ENCODE peak calls at places on chromosomes 7 and 10, in nine cellular contexts. X, M, T, J, Q, O, Y, H and K are unnamed samples.

GRCh38 chr10:122461367-122461728 is at the start of gene HTRA1:
- DNase-seq in X (no peak), Q (peak; percentile 86), M (no peak), O (peak; percentile 60), H (peak; percentile 87), J (peak; percentile 71), Y (no peak), T (no peak), K (peak; percentile 78)

GRCh38 chr10:87976101-87976743 is 112.8 kb downstream of the PTEN start:
- DNase-seq in T (no peak), O (peak; percentile 14), J (no peak), H (no peak), M (no peak), Y (no peak), Q (peak; percentile 2), X (no peak), K (no peak)

GRCh38 chr7:79822620-79823240 is 311.9 kb upstream of the GNAI1 start:
- DNase-seq in T (no peak), Q (no peak), Y (peak; percentile 62), M (no peak), J (no peak), X (no peak), O (no peak), H (no peak), K (no peak)

GRCh38 chr7:156474241-156474743 is 166.3 kb upstream of the RNF32 start:
- DNase-seq in H (peak; percentile 73), T (no peak), O (peak; percentile 15), M (no peak), Y (no peak), X (no peak), J (no peak), Q (peak; percentile 9), K (no peak)

GRCh38 chr7:47600199-47601118 is 18.5 kb upstream of the TNS3 start:
- DNase-seq in X (no peak), M (no peak), Q (peak; percentile 80), O (peak; percentile 89), H (peak; percentile 57), J (no peak), Y (no peak), T (no peak), K (peak; percentile 65)

GRCh38 chr7:88337556-88337955 is 30.9 kb upstream of the STEAP4 start:
- DNase-seq in X (no peak), H (no peak), M (no peak), J (no peak), Q (peak; percentile 36), O (peak; percentile 35), T (no peak), Y (no peak), K (no peak)

GRCh38 chr7:134567368-134567767 is 18.5 kb downstream of the AKR1B15 start:
- DNase-seq in X (no peak), H (no peak), O (no peak), T (no peak), J (no peak), Y (no peak), M (no peak), Q (no peak), K (no peak)

GRCh38 chr7:1447551-1448244 is 11.6 kb downstream of the MICALL2 start:
- DNase-seq in M (no peak), O (no peak), J (no peak), T (no peak), Y (no peak), Q (peak; percentile 51), H (no peak), X (no peak), K (no peak)

GRCh38 chr10:85544956-85545355 is 821.6 kb downstream of the GRID1 start:
- DNase-seq in X (no peak), H (no peak), Y (no peak), J (no peak), T (no peak), M (no peak), Q (no peak), O (no peak), K (no peak)

GRCh38 chr10:77350134-77350533 is 287.5 kb downstream of the KCNMA1 start:
- DNase-seq in Y (no peak), X (no peak), O (no peak), J (no peak), M (no peak), Q (no peak), H (no peak), T (no peak), K (no peak)

GRCh38 chr7:154231732-154232131 is 179.5 kb downstream of the DPP6 start:
- DNase-seq in M (no peak), X (no peak), Y (no peak), J (no peak), T (no peak), Q (no peak), H (no peak), O (no peak), K (peak; percentile 20)

GRCh38 chr10:104816501-104816900 is 175.4 kb downstream of the SORCS3 start:
- DNase-seq in Y (no peak), J (no peak), H (no peak), X (no peak), O (no peak), M (peak; percentile 52), T (no peak), Q (no peak), K (no peak)

GRCh38 chr7:134931487-134931886 is 54.8 kb upstream of the AGBL3 start:
- DNase-seq in T (no peak), Q (no peak), Y (no peak), X (no peak), H (no peak), M (no peak), J (no peak), O (peak; percentile 47), K (peak; percentile 41)

GRCh38 chr7:33485746-33486491 is 356.6 kb downstream of the BBS9 start:
- DNase-seq in H (no peak), X (no peak), T (no peak), Q (peak; percentile 19), J (no peak), Y (no peak), M (no peak), O (peak; percentile 9), K (no peak)

GRCh38 chr7:151896486-151896885 is 19.6 kb upstream of the PRKAG2 start:
- DNase-seq in M (no peak), O (no peak), Q (no peak), T (peak; percentile 23), J (no peak), X (no peak), H (no peak), Y (no peak), K (no peak)

GRCh38 chr7:84399661-84400060 is 205.1 kb upstream of the SEMA3A start:
- DNase-seq in X (no peak), Y (no peak), H (no peak), Q (no peak), O (no peak), M (no peak), J (no peak), T (no peak), K (no peak)

GRCh38 chr10:422232-422631 is 267.2 kb downstream of the DIP2C start:
- DNase-seq in X (no peak), O (no peak), T (no peak), J (no peak), H (no peak), Q (no peak), M (no peak), Y (no peak), K (no peak)

GRCh38 chr10:77744249-77744648 is 106.6 kb upstream of the KCNMA1 start:
- DNase-seq in Q (no peak), Y (no peak), H (no peak), O (no peak), M (no peak), X (no peak), T (no peak), J (no peak), K (no peak)

GRCh38 chr10:89207181-89207800 is at the start of gene CH25H:
- DNase-seq in J (peak; percentile 62), Y (peak; percentile 64), Q (peak; percentile 71), M (peak; percentile 34), H (peak; percentile 79), O (peak; percentile 78), T (peak; percentile 71), X (peak; percentile 37), K (peak; percentile 62)

GRCh38 chr10:127976701-127977367 is 69.9 kb downstream of the PTPRE start:
- DNase-seq in Q (no peak), O (no peak), X (no peak), J (no peak), M (no peak), T (no peak), H (peak; percentile 43), Y (no peak), K (no peak)

GRCh38 chr7:30866939-30867338 is 44.7 kb upstream of the AQP1 start:
- DNase-seq in O (no peak), T (no peak), X (no peak), Q (no peak), Y (no peak), J (no peak), M (no peak), H (no peak), K (no peak)

GRCh38 chr7:100475549-100475948 is 3.5 kb downstream of the TSC22D4 start:
- DNase-seq in M (no peak), J (no peak), O (no peak), H (no peak), Y (no peak), X (no peak), T (no peak), Q (no peak), K (peak; percentile 33)

GRCh38 chr7:135692055-135692454 is 29.7 kb downstream of the STMP1 start:
- DNase-seq in J (no peak), Q (no peak), O (no peak), H (no peak), T (no peak), X (no peak), M (no peak), Y (no peak), K (no peak)

GRCh38 chr7:158556721-158557440 is 30.7 kb downstream of the PTPRN2 start:
- DNase-seq in H (no peak), X (no peak), M (no peak), Q (no peak), Y (no peak), T (no peak), J (no peak), O (no peak), K (no peak)